ENCODE peak calls at places on chromosomes 6 and 20, in five cellular contexts. Y is K562, K is HCT116, J is Panc1, X is HepG2. V is an unnamed sample. For H3K4me1, the result is how much of the 10 kb centered on the place peaks cover.

GRCh38 chr6:53611342-53611741 is 54.2 kb downstream of the KLHL31 start:
- DNase-seq in Y (no peak), K (no peak), J (no peak), X (no peak), V (no peak)

GRCh38 chr6:91509711-91510110 is 922.8 kb upstream of the MAP3K7 start:
- DNase-seq in Y (no peak), K (no peak), J (no peak), X (no peak), V (no peak)

GRCh38 chr6:100657678-100658330 is 193.1 kb upstream of the SIM1 start:
- DNase-seq in Y (no peak), K (no peak), J (peak), X (no peak), V (no peak)

GRCh38 chr6:41713650-41714291 is 21.6 kb downstream of the TFEB start:
- DNase-seq in Y (no peak), K (no peak), J (no peak), X (no peak), V (no peak)

GRCh38 chr6:66662721-66663120 is 955.7 kb upstream of the EYS start:
- DNase-seq in Y (no peak), K (no peak), J (no peak), X (no peak), V (no peak)

GRCh38 chr6:13453771-13454251 is 33.6 kb downstream of the GFOD1 start:
- DNase-seq in Y (no peak), K (peak), J (peak), X (no peak), V (no peak)

GRCh38 chr6:118896339-118897136 is 2.6 kb downstream of the ASF1A start:
- DNase-seq in Y (peak), K (peak), J (peak), X (peak), V (peak)

GRCh38 chr20:31666258-31667042 is 28.7 kb downstream of the COX4I2 start:
- DNase-seq in Y (peak), K (no peak), J (no peak), X (no peak), V (no peak)

GRCh38 chr6:10000461-10000992 is 414.3 kb downstream of the TFAP2A start:
- DNase-seq in Y (no peak), K (no peak), J (no peak), X (no peak), V (no peak)

GRCh38 chr6:79878142-79878748 is 69.1 kb downstream of the ELOVL4 start:
- DNase-seq in Y (no peak), K (no peak), J (no peak), X (no peak), V (no peak)

GRCh38 chr20:57617079-57617795 is 3.0 kb downstream of the ZBP1 start:
- DNase-seq in Y (no peak), K (no peak), J (no peak), X (no peak), V (no peak)

GRCh38 chr6:150729188-150729748 is 129.6 kb downstream of the PLEKHG1 start:
- DNase-seq in Y (no peak), K (no peak), J (no peak), X (no peak), V (no peak)

GRCh38 chr6:47700051-47700450 is 1.7 kb downstream of the ADGRF4 start:
- DNase-seq in Y (no peak), K (no peak), J (no peak), X (no peak), V (no peak)

GRCh38 chr20:62285722-62286121 is 17.1 kb upstream of the ADRM1 start:
- DNase-seq in Y (no peak), K (no peak), J (no peak), X (no peak), V (no peak)

GRCh38 chr6:141969201-141969600 is 163.5 kb upstream of the GJE1 start:
- DNase-seq in Y (no peak), K (no peak), J (no peak), X (no peak), V (no peak)

GRCh38 chr6:148874698-148875293 is 128.0 kb downstream of the UST start:
- DNase-seq in Y (no peak), K (no peak), J (no peak), X (no peak), V (no peak)

GRCh38 chr20:61554617-61555016 is 302.6 kb downstream of the CDH4 start:
- DNase-seq in Y (no peak), K (no peak), J (no peak), X (no peak), V (no peak)

GRCh38 chr6:122673345-122673961 is 63.2 kb downstream of the PKIB start:
- DNase-seq in Y (no peak), K (no peak), J (no peak), X (no peak), V (no peak)

DNA sequence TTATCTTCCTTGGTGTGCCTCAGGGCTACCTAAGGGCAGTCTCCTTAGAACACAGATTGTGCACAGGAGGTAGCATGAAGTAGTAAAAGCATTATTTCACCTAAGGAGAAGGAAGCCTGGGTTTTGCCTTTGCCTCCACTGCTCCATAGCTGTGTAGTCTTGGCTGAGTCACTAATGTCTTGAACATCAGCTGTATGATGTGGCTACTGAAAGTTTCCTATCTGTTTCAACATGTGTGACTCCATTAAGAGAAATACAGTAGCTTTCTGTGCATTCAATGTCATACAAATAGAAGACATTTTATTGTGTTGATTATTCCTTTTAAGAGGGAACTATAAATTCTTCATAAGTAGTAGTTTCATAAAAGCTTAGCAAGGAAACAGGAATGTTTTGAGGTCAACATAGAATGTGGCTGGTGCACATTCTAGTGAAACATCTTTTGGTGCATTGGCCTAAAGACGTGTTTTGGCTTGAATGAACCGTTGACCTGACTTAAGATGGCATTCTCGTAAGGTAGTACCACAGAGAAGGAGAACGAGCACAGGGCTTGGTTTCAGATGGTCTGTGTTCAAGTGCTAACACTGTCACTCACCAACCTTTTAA is 70.6 kb downstream of the CTNNBL1 start:
- DNase-seq in Y (no peak), K (no peak), J (no peak), X (no peak), V (no peak)
- TF ChIP-seq REST in Y (no peak), K (no peak), J (no peak), X (no peak), V (no peak)

GRCh38 chr20:38867062-38867359 is 59.2 kb upstream of the FAM83D start:
- DNase-seq in Y (no peak), K (no peak), J (no peak), X (no peak), V (peak)

GRCh38 chr20:38863024-38863851 is 57.7 kb downstream of the PPP1R16B start:
- DNase-seq in Y (peak), K (no peak), J (no peak), X (no peak), V (no peak)

GRCh38 chr20:38866265-38867061 is 59.8 kb upstream of the FAM83D start:
- DNase-seq in Y (no peak), K (no peak), J (no peak), X (no peak), V (peak)

GRCh38 chr20:38862226-38862625 is 56.7 kb downstream of the PPP1R16B start:
- DNase-seq in Y (no peak), K (no peak), J (no peak), X (no peak), V (no peak)

GRCh38 chr20:38864662-38865061 is 59.2 kb downstream of the PPP1R16B start:
- DNase-seq in Y (no peak), K (no peak), J (no peak), X (no peak), V (peak)
- H3K4me1 ChIP-seq in Y (under half), K (under half), J (under half), X (under half), V (under half)

DNA sequence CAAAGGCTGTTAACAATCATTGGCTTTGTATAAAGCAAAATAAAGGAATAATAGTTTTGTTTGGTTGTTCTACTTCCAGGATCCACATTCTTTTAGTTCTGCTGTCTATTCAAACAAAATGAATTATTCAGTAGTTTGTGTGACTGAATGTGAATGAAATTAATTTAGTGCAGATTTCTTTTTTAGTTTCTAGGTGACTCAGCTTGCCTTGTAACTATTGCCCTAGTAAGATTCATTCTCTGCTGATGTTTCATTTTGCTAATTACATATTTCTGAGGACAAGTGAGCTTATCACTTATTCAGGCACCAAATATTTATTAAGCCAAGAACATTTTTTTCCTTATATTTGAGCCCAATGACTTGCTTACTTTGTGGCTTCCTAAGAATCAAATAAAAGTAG is 46.5 kb upstream of the RIPOR2 start:
- DNase-seq in Y (no peak), K (no peak), J (no peak), X (no peak), V (no peak)
- TF ChIP-seq SIN3A in Y (no peak), K (no peak), J (no peak), X (no peak), V (no peak)

GRCh38 chr6:124962617-124963415 is 579 bp downstream of the RNF217 start:
- DNase-seq in Y (peak), K (no peak), J (no peak), X (no peak), V (peak)
- TF ChIP-seq REST in Y (no peak), K (no peak), J (no peak), X (no peak), V (no peak)

GRCh38 chr6:156883497-156884252 is 106.5 kb downstream of the ARID1B start:
- DNase-seq in Y (no peak), K (no peak), J (no peak), X (no peak), V (no peak)

GRCh38 chr6:156884306-156884705 is 107.1 kb downstream of the ARID1B start:
- DNase-seq in Y (no peak), K (no peak), J (no peak), X (no peak), V (no peak)

GRCh38 chr6:156885562-156885961 is 108.4 kb downstream of the ARID1B start:
- DNase-seq in Y (no peak), K (no peak), J (no peak), X (no peak), V (no peak)

GRCh38 chr6:156887623-156888269 is 110.6 kb downstream of the ARID1B start:
- DNase-seq in Y (no peak), K (no peak), J (no peak), X (no peak), V (no peak)

GRCh38 chr6:156886409-156886808 is 109.2 kb downstream of the ARID1B start:
- DNase-seq in Y (no peak), K (no peak), J (no peak), X (no peak), V (no peak)
- H3K4me1 ChIP-seq in Y (under half), K (under half), J (under half), X (under half), V (under half)

GRCh38 chr6:34867484-34867883 is 20.4 kb downstream of the TAF11 start:
- DNase-seq in Y (no peak), K (no peak), J (no peak), X (peak), V (no peak)

GRCh38 chr6:34859951-34860350 is 27.9 kb downstream of the TAF11 start:
- DNase-seq in Y (peak), K (no peak), J (no peak), X (no peak), V (no peak)

GRCh38 chr6:34866509-34866908 is 21.3 kb downstream of the TAF11 start:
- DNase-seq in Y (no peak), K (no peak), J (no peak), X (peak), V (no peak)

GRCh38 chr6:34864007-34864406 is 23.8 kb downstream of the TAF11 start:
- DNase-seq in Y (no peak), K (no peak), J (no peak), X (no peak), V (no peak)

GRCh38 chr6:34865107-34865506 is 22.7 kb downstream of the TAF11 start:
- DNase-seq in Y (peak), K (no peak), J (no peak), X (no peak), V (peak)
- TF ChIP-seq SIN3A in Y (no peak), K (no peak), J (no peak), X (no peak), V (no peak)

DNA sequence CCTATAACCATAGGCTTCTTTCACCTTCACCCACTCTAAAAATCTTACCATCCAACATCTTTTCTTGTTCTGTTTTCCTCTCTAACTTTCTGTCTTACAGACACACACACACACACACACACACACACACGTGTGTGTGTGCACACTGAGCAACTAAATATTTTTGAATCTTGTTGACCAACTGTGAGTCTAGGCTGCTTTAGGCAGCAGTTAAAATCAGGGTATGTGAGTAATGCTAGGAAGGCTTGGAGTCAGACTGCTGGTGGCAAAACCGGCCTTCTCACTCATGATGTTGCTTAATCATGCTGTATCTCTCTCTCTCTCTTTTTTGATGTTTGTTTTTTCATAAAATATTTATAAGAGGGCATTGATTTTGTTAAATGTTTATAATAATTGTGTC is 103.1 kb upstream of the TBX18 start:
- DNase-seq in Y (no peak), K (no peak), J (no peak), X (no peak), V (no peak)
- TF ChIP-seq REST in Y (no peak), K (no peak), J (no peak), X (no peak), V (no peak)

V was measured in SK-N-SH.